ENCODE peak calls at places on chromosomes 3 and 15, in six cellular contexts. V is Peyer's patch, O is NCI-H2171 treated with DMSO at 0.1 percent for 48 hours, G is retina, S is GM23248, T is cardiac septum. H is an unnamed sample.

GRCh38 chr3:23913182-23913581 is 3.6 kb downstream of the NKIRAS1 start:
- DNase-seq in V (no peak), O (no peak), G (no peak), S (no peak), T (no peak), H (no peak)

GRCh38 chr3:118991775-118992174 is 42.9 kb downstream of the IGSF11 start:
- DNase-seq in V (no peak), O (no peak), G (peak; percentile 28), S (no peak), T (no peak), H (no peak)

GRCh38 chr15:39919740-39920509 is at the start of gene GPR176:
- DNase-seq in V (no peak), O (peak; percentile 60), G (peak; percentile 90), S (peak; percentile 95), T (peak; percentile 79), H (peak; percentile 83)

GRCh38 chr15:31091531-31091930 is 10.0 kb downstream of the TRPM1 start:
- DNase-seq in V (no peak), O (no peak), G (no peak), S (peak; percentile 45), T (no peak), H (no peak)

GRCh38 chr15:64782751-64783150 is 7.4 kb upstream of the RBPMS2 start:
- DNase-seq in V (no peak), O (no peak), G (no peak), S (no peak), T (no peak), H (peak; percentile 10)

GRCh38 chr3:88195951-88196434 is 46.2 kb downstream of the C3orf38 start:
- DNase-seq in V (no peak), O (no peak), G (no peak), S (peak; percentile 19), T (no peak), H (no peak)

GRCh38 chr3:172369590-172370259 is 78.5 kb downstream of the GHSR start:
- DNase-seq in V (no peak), O (peak; percentile 25), G (no peak), S (no peak), T (no peak), H (no peak)

GRCh38 chr15:66472176-66472999 is 25.2 kb downstream of the SNAPC5 start:
- DNase-seq in V (no peak), O (no peak), G (no peak), S (peak; percentile 43), T (no peak), H (no peak)

GRCh38 chr3:156761007-156761406 is 65.1 kb upstream of the LEKR1 start:
- DNase-seq in V (no peak), O (peak; percentile 75), G (no peak), S (no peak), T (no peak), H (no peak)

GRCh38 chr3:162337630-162338029 is 841.0 kb downstream of the OTOL1 start:
- DNase-seq in V (no peak), O (no peak), G (no peak), S (no peak), T (no peak), H (no peak)

GRCh38 chr3:159840900-159841299 is 147.7 kb upstream of the IL12A start:
- DNase-seq in V (no peak), O (peak; percentile 55), G (no peak), S (no peak), T (no peak), H (no peak)

GRCh38 chr3:151724846-151725562 is 8.7 kb upstream of the AADACL2 start:
- DNase-seq in V (no peak), O (no peak), G (no peak), S (no peak), T (no peak), H (no peak)

GRCh38 chr15:90820481-90820880 is 47.9 kb upstream of the FURIN start:
- DNase-seq in V (no peak), O (no peak), G (no peak), S (no peak), T (no peak), H (peak; percentile 42)

GRCh38 chr3:183492849-183493179 is 62.7 kb downstream of the KLHL6 start:
- DNase-seq in V (no peak), O (no peak), G (no peak), S (peak; percentile 25), T (no peak), H (no peak)

GRCh38 chr3:183497313-183497712 is 58.2 kb downstream of the KLHL6 start:
- DNase-seq in V (no peak), O (no peak), G (no peak), S (no peak), T (peak; percentile 31), H (peak; percentile 60)

GRCh38 chr15:82530606-82531379 is 9.5 kb downstream of the RPS17 start:
- DNase-seq in V (peak; percentile 77), O (no peak), G (peak; percentile 92), S (peak; percentile 64), T (no peak), H (peak; percentile 36)

GRCh38 chr3:196236169-196236568 is 19.8 kb downstream of the SLC51A start:
- DNase-seq in V (no peak), O (no peak), G (no peak), S (no peak), T (no peak), H (no peak)

GRCh38 chr3:20137642-20138041 is 48.4 kb downstream of the SGO1 start:
- DNase-seq in V (no peak), O (no peak), G (no peak), S (no peak), T (no peak), H (no peak)

GRCh38 chr3:60403866-60404265 is 847.4 kb downstream of the FHIT start:
- DNase-seq in V (no peak), O (no peak), G (no peak), S (peak; percentile 5), T (no peak), H (no peak)

GRCh38 chr3:158659454-158660237 is 12.8 kb downstream of the LXN start:
- DNase-seq in V (no peak), O (peak; percentile 25), G (peak; percentile 21), S (peak; percentile 91), T (no peak), H (peak; percentile 47)

GRCh38 chr3:188749010-188749617 is 422.7 kb upstream of the TPRG1 start:
- DNase-seq in V (peak; percentile 30), O (no peak), G (no peak), S (peak; percentile 21), T (no peak), H (peak; percentile 8)

GRCh38 chr3:61632568-61633175 is 71.3 kb downstream of the PTPRG start:
- DNase-seq in V (no peak), O (no peak), G (no peak), S (no peak), T (no peak), H (no peak)

GRCh38 chr3:17157713-17158112 is 273.0 kb downstream of the PLCL2 start:
- DNase-seq in V (no peak), O (no peak), G (no peak), S (peak; percentile 52), T (no peak), H (no peak)

GRCh38 chr3:23573827-23574226 is 231.9 kb upstream of the UBE2E1 start:
- DNase-seq in V (no peak), O (no peak), G (no peak), S (no peak), T (no peak), H (no peak)

H was measured in H7.